ENCODE peak calls at places on chromosomes 6 and 20, in five cellular contexts. Q is mesendoderm, D is NCI-H345, I is NCI-H510A treated with DMSO at 0.1 percent for 48 hours, V is PC-9. C is an unnamed sample.

GRCh38 chr6:105954148-105954547 is 132.0 kb upstream of the PRDM1 start:
- DNase-seq in Q (no peak), D (no peak), I (no peak), V (no peak), C (no peak)

GRCh38 chr20:53917145-53918009 is 153.0 kb downstream of the BCAS1 start:
- DNase-seq in Q (peak), D (no peak), I (no peak), V (peak), C (no peak)

GRCh38 chr6:9467746-9468145 is 947.1 kb downstream of the TFAP2A start:
- DNase-seq in Q (no peak), D (no peak), I (no peak), V (no peak), C (no peak)

GRCh38 chr20:58713801-58714339 is 21.3 kb downstream of the NPEPL1 start:
- DNase-seq in Q (no peak), D (no peak), I (no peak), V (no peak), C (no peak)

GRCh38 chr6:163900570-163900969 is 486.1 kb downstream of the QKI start:
- DNase-seq in Q (no peak), D (no peak), I (no peak), V (no peak), C (peak)

GRCh38 chr6:35471836-35472345 is 3.7 kb downstream of the RPL10A start:
- DNase-seq in Q (no peak), D (no peak), I (no peak), V (no peak), C (no peak)

GRCh38 chr20:6028795-6029194 is 25.1 kb downstream of the LRRN4 start:
- DNase-seq in Q (no peak), D (no peak), I (no peak), V (no peak), C (no peak)

GRCh38 chr6:148487461-148487860 is 144.8 kb downstream of the SASH1 start:
- DNase-seq in Q (no peak), D (no peak), I (no peak), V (no peak), C (no peak)

GRCh38 chr20:57092112-57092899 is 174.1 kb downstream of the BMP7 start:
- DNase-seq in Q (peak), D (peak), I (no peak), V (peak), C (peak)

GRCh38 chr20:51650685-51651134 is 108.2 kb upstream of the NFATC2 start:
- DNase-seq in Q (peak), D (no peak), I (no peak), V (no peak), C (peak)

GRCh38 chr20:1825492-1825891 is 69.7 kb upstream of the SIRPA start:
- DNase-seq in Q (no peak), D (no peak), I (no peak), V (peak), C (no peak)

GRCh38 chr20:30376767-30377658 is 880.5 kb upstream of the DEFB115 start:
- DNase-seq in Q (peak), D (peak), I (peak), V (peak), C (peak)

GRCh38 chr6:593139-593906 is 63.6 kb downstream of the HUS1B start:
- DNase-seq in Q (peak), D (peak), I (peak), V (peak), C (peak)

GRCh38 chr6:169847773-169848380 is 96.5 kb downstream of the ERMARD start:
- DNase-seq in Q (no peak), D (no peak), I (no peak), V (no peak), C (no peak)

GRCh38 chr20:4699216-4699615 is 22.5 kb upstream of the PRND start:
- DNase-seq in Q (no peak), D (no peak), I (no peak), V (no peak), C (no peak)

GRCh38 chr6:105611606-105612005 is 208.7 kb upstream of the PREP start:
- DNase-seq in Q (no peak), D (no peak), I (no peak), V (no peak), C (peak)

GRCh38 chr6:166104107-166104506 is 63.5 kb downstream of the TBXT start:
- DNase-seq in Q (no peak), D (no peak), I (no peak), V (no peak), C (no peak)

GRCh38 chr6:53151676-53152075 is 3.0 kb upstream of the GCM1 start:
- DNase-seq in Q (peak), D (no peak), I (no peak), V (no peak), C (no peak)

GRCh38 chr6:558959-559358 is 97.9 kb downstream of the HUS1B start:
- DNase-seq in Q (no peak), D (no peak), I (no peak), V (no peak), C (no peak)

GRCh38 chr6:156347251-156348049 is 429.7 kb upstream of the ARID1B start:
- DNase-seq in Q (no peak), D (peak), I (no peak), V (peak), C (peak)

GRCh38 chr6:100592929-100593328 is 128.2 kb upstream of the SIM1 start:
- DNase-seq in Q (no peak), D (peak), I (peak), V (no peak), C (peak)

GRCh38 chr20:38995536-38996044 is 33.4 kb downstream of the DHX35 start:
- DNase-seq in Q (no peak), D (no peak), I (no peak), V (no peak), C (no peak)

GRCh38 chr6:1143655-1144054 is 168.2 kb upstream of the FOXQ1 start:
- DNase-seq in Q (no peak), D (no peak), I (no peak), V (no peak), C (no peak)

GRCh38 chr20:43824699-43825402 is 89.8 kb upstream of the TOX2 start:
- DNase-seq in Q (peak), D (peak), I (peak), V (peak), C (peak)

GRCh38 chr6:31736026-31736767 is at the start of gene CLIC1:
- DNase-seq in Q (peak), D (peak), I (peak), V (peak), C (peak)

GRCh38 chr6:16979677-16980076 is 122.2 kb upstream of the STMND1 start:
- DNase-seq in Q (no peak), D (no peak), I (no peak), V (no peak), C (no peak)

GRCh38 chr6:108666656-108667260 is 106.0 kb downstream of the FOXO3 start:
- DNase-seq in Q (no peak), D (no peak), I (no peak), V (no peak), C (peak)

GRCh38 chr6:43768506-43768860 is 1.5 kb upstream of the VEGFA start:
- DNase-seq in Q (no peak), D (no peak), I (no peak), V (no peak), C (no peak)